ENCODE peak calls at places on chromosomes 12 and 14, in eight cellular contexts. Y, X, K, O, T, S, C and I are unnamed samples.

GRCh38 chr12:65005716-65006115 is 115.4 kb downstream of the WIF1 start:
- DNase-seq in Y (no peak), X (no peak), K (no peak), O (no peak), T (no peak), S (no peak), C (no peak), I (no peak)

GRCh38 chr12:65826513-65827171 is 2.4 kb downstream of the HMGA2 start:
- DNase-seq in Y (peak; percentile 61), X (no peak), K (no peak), O (peak; percentile 80), T (no peak), S (no peak), C (no peak), I (no peak)

GRCh38 chr12:112752298-112752697 is 39.2 kb upstream of the RPH3A start:
- DNase-seq in Y (no peak), X (no peak), K (no peak), O (no peak), T (no peak), S (no peak), C (no peak), I (no peak)

GRCh38 chr12:23771230-23771949 is 178.1 kb downstream of the SOX5 start:
- DNase-seq in Y (no peak), X (no peak), K (no peak), O (peak; percentile 3), T (no peak), S (peak; percentile 36), C (peak; percentile 18), I (no peak)

GRCh38 chr12:89949457-89950195 is 241.0 kb upstream of the ATP2B1 start:
- DNase-seq in Y (peak; percentile 35), X (no peak), K (peak; percentile 56), O (peak; percentile 78), T (no peak), S (peak; percentile 21), C (peak; percentile 66), I (peak; percentile 62)

GRCh38 chr12:27076468-27076867 is 5.9 kb downstream of the C12orf71 start:
- DNase-seq in Y (no peak), X (no peak), K (no peak), O (no peak), T (no peak), S (no peak), C (no peak), I (no peak)

GRCh38 chr14:64434528-64434927 is 30.8 kb upstream of the AKAP5 start:
- DNase-seq in Y (no peak), X (no peak), K (no peak), O (peak; percentile 52), T (no peak), S (no peak), C (peak; percentile 17), I (no peak)

GRCh38 chr12:63967781-63968180 is 123.3 kb downstream of the SRGAP1 start:
- DNase-seq in Y (no peak), X (no peak), K (no peak), O (peak; percentile 35), T (no peak), S (no peak), C (no peak), I (no peak)

GRCh38 chr14:26984318-26985177 is 386.7 kb upstream of the NOVA1 start:
- DNase-seq in Y (peak; percentile 66), X (peak; percentile 53), K (no peak), O (peak; percentile 30), T (peak; percentile 34), S (peak; percentile 31), C (peak; percentile 84), I (no peak)

GRCh38 chr12:68065687-68066086 is 76.4 kb downstream of the IFNG-AS1 start:
- DNase-seq in Y (no peak), X (no peak), K (no peak), O (no peak), T (no peak), S (no peak), C (no peak), I (no peak)

GRCh38 chr12:131721548-131721947 is 10.7 kb downstream of the SFSWAP start:
- DNase-seq in Y (no peak), X (no peak), K (no peak), O (peak; percentile 16), T (no peak), S (no peak), C (no peak), I (no peak)

GRCh38 chr12:132262256-132263060 is 66.9 kb downstream of the GALNT9 start:
- DNase-seq in Y (no peak), X (no peak), K (no peak), O (no peak), T (no peak), S (no peak), C (no peak), I (no peak)

GRCh38 chr14:61168126-61168525 is 113.0 kb downstream of the TMEM30B start:
- DNase-seq in Y (no peak), X (no peak), K (no peak), O (peak; percentile 70), T (no peak), S (no peak), C (no peak), I (no peak)

GRCh38 chr14:72678360-72678759 is 215.5 kb downstream of the DPF3 start:
- DNase-seq in Y (no peak), X (no peak), K (no peak), O (peak; percentile 63), T (no peak), S (no peak), C (no peak), I (no peak)

GRCh38 chr12:93319523-93320045 is 58.1 kb upstream of the NUDT4 start:
- DNase-seq in Y (no peak), X (no peak), K (no peak), O (no peak), T (no peak), S (no peak), C (no peak), I (no peak)

GRCh38 chr12:75591628-75592027 is 80.2 kb upstream of the KRR1 start:
- DNase-seq in Y (peak; percentile 71), X (no peak), K (no peak), O (no peak), T (no peak), S (no peak), C (no peak), I (no peak)

DNA sequence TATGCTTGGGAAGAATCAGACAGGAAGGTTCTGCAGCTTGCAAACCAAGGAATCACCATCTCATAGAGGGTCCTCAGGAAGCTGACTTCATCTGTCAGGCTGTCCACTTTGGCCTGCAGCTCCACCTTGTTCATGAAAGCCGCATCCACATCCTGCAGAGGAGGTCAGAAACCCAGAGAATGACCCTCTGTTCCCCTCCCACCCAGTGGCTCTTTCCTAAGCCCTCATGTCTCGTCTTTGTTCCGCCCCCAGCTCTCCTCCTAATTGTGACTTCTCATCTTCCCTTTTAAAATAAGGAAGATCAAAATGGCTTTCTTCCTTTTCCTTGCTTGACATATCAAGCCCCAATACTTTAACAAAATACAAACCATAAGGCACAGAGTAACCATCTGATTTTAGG is 4.4 kb downstream of the KRT76 start:
- DNase-seq in Y (no peak), X (no peak), K (no peak), O (no peak), T (no peak), S (no peak), C (no peak), I (no peak)
- H3K27ac ChIP-seq in Y (no peak overlapping the region), X (no peak overlapping the region), K (no peak overlapping the region), O (no peak overlapping the region), T (no peak overlapping the region), S (no peak overlapping the region), C (no peak overlapping the region), I (no peak overlapping the region)

GRCh38 chr14:55316528-55316927 is 45.3 kb downstream of the FBXO34 start:
- DNase-seq in Y (no peak), X (no peak), K (no peak), O (no peak), T (no peak), S (no peak), C (peak; percentile 72), I (no peak)
- H3K9me3 ChIP-seq in Y (peaks cover 20% of the 10 kb centered on the region), X (peaks cover 11% of the 10 kb centered on the region), K (no peaks in the 10 kb centered on the region), O (peaks cover 15% of the 10 kb centered on the region), T (peaks cover 15% of the 10 kb centered on the region), S (peaks cover 22% of the 10 kb centered on the region), C (no peaks in the 10 kb centered on the region), I (peaks cover 15% of the 10 kb centered on the region)

DNA sequence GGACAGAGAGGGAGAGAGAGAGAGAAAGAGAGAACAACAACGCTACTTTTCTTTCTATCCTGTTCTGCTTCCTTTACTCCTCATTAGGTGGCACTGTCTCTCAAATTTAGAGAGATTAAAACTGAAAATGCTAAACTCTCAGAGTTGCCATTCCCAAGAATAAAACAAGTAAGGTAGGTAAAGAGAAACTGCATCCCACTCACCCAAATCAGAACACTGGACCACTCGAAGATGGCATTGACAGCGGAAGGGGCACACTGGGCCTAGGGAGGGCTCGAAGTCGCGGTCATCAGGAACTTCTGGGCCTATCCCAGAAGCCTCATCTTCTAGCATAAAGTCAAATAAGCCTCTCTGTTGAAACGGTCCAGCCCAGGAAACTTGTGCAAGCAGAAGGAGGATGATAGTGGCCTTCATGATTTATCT is 4.5 kb downstream of the DCN start:
- DNase-seq in Y (peak; percentile 27), X (no peak), K (no peak), O (peak; percentile 8), T (no peak), S (no peak), C (peak; percentile 21), I (no peak)
- TF ChIP-seq CTCF in Y (peak; percentile 64), X (peak; percentile 32), K (no peak), O (peak; percentile 25), T (peak; percentile 33), S (peak; percentile 57), C (peak; percentile 66), I (peak; percentile 7)

GRCh38 chr14:71320734-71321555 is 413.7 kb downstream of the PCNX1 start:
- DNase-seq in Y (peak; percentile 80), X (peak; percentile 60), K (peak; percentile 81), O (peak; percentile 52), T (peak; percentile 67), S (peak; percentile 70), C (peak; percentile 86), I (peak; percentile 25)

GRCh38 chr14:71324767-71325272 is 417.6 kb downstream of the PCNX1 start:
- DNase-seq in Y (peak; percentile 81), X (no peak), K (no peak), O (no peak), T (no peak), S (no peak), C (peak; percentile 20), I (peak; percentile 12)

GRCh38 chr14:71321556-71322315 is 414.5 kb downstream of the PCNX1 start:
- DNase-seq in Y (peak; percentile 72), X (no peak), K (no peak), O (peak; percentile 72), T (no peak), S (no peak), C (peak; percentile 59), I (no peak)

GRCh38 chr14:71320107-71320733 is 413.0 kb downstream of the PCNX1 start:
- DNase-seq in Y (peak; percentile 100), X (peak; percentile 97), K (peak; percentile 98), O (peak; percentile 96), T (peak; percentile 99), S (peak; percentile 99), C (peak; percentile 99), I (peak; percentile 97)

DNA sequence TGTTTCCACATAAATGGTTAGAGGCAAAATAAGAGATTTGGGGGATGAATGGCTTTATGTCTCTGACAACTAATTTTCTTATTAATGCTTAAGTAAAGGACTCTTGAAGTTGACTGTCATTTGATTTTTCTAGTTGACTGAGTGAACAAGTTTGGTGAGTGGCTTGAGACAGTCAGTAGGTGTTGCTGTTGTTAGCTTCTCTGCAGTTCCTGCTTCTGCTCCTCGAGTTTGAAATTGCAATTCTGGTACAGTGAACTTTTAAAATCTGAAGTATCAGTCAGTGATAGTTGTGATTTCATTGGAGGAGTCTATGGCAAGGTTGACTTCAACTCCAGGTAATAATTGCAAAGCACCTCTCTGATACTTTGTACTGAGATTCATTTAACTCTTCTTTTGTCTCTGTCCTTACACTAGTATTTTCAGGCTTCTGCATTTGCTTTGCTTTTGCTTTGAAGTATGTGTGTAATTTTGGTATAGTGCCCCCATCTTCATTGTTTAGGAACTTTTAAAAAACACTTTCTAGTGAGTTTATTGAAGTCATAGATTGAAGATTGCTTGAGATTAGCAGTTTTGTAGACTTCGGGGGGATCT is 415.5 kb downstream of the PCNX1 start:
- DNase-seq in Y (peak; percentile 70), X (no peak), K (no peak), O (peak; percentile 38), T (no peak), S (no peak), C (peak; percentile 59), I (no peak)
- H3K27ac ChIP-seq in Y (no peak overlapping the region), X (peak overlapping the region; percentile 8), K (no peak overlapping the region), O (peak overlapping the region; percentile 86), T (peak overlapping the region; percentile 10), S (no peak overlapping the region), C (peak overlapping the region; percentile 98), I (no peak overlapping the region)